ENCODE peak calls at places on chromosomes 6 and 20, in eight cellular contexts. N, X, Q, M, O, C, S and Z are unnamed samples.
A peak's percentile ranks its signal among the peaks of the same experiment; 100 is the strongest.

GRCh38 chr6:27662770-27663169 is 189.9 kb upstream of the ZNF184 start:
- DNase-seq in N (no peak), X (no peak), Q (no peak), M (no peak), O (no peak), C (no peak), S (no peak), Z (no peak)

GRCh38 chr6:2970753-2971419 is 481 bp downstream of the SERPINB6 start:
- DNase-seq in N (no peak), X (no peak), Q (peak; percentile 72), M (peak; percentile 61), O (peak; percentile 75), C (no peak), S (peak; percentile 42), Z (peak; percentile 78)

GRCh38 chr20:34968020-34968775 is 12.5 kb downstream of the MYH7B start:
- DNase-seq in N (no peak), X (no peak), Q (no peak), M (no peak), O (no peak), C (no peak), S (no peak), Z (no peak)

GRCh38 chr6:110938176-110938575 is 20.3 kb upstream of the GTF3C6 start:
- DNase-seq in N (no peak), X (no peak), Q (no peak), M (no peak), O (no peak), C (no peak), S (no peak), Z (no peak)

GRCh38 chr6:37569999-37570776 is 70.5 kb upstream of the CCDC167 start:
- DNase-seq in N (no peak), X (peak; percentile 90), Q (no peak), M (no peak), O (no peak), C (no peak), S (no peak), Z (no peak)

GRCh38 chr20:45346291-45346718 is 1.9 kb downstream of the SDC4 start:
- DNase-seq in N (no peak), X (no peak), Q (no peak), M (no peak), O (no peak), C (no peak), S (no peak), Z (no peak)

GRCh38 chr6:92748131-92748530 is 671.2 kb downstream of the EPHA7 start:
- DNase-seq in N (no peak), X (no peak), Q (no peak), M (no peak), O (no peak), C (no peak), S (no peak), Z (no peak)

GRCh38 chr6:48844696-48845095 is 618.4 kb downstream of the MMUT start:
- DNase-seq in N (no peak), X (no peak), Q (no peak), M (no peak), O (no peak), C (no peak), S (no peak), Z (no peak)

GRCh38 chr6:79468587-79468986 is 68.6 kb downstream of the LCA5 start:
- DNase-seq in N (no peak), X (no peak), Q (no peak), M (no peak), O (no peak), C (no peak), S (no peak), Z (no peak)

GRCh38 chr6:119174879-119175817 is 96.7 kb upstream of the FAM184A start:
- DNase-seq in N (no peak), X (no peak), Q (no peak), M (no peak), O (no peak), C (no peak), S (no peak), Z (no peak)

GRCh38 chr6:36676142-36677058 is 2.1 kb upstream of the CDKN1A start:
- DNase-seq in N (no peak), X (no peak), Q (no peak), M (peak; percentile 57), O (no peak), C (no peak), S (no peak), Z (no peak)

GRCh38 chr6:152634773-152635172 is 2.4 kb downstream of the SYNE1 start:
- DNase-seq in N (no peak), X (no peak), Q (no peak), M (no peak), O (no peak), C (no peak), S (no peak), Z (no peak)

GRCh38 chr6:130178692-130179091 is 44.1 kb downstream of the SAMD3 start:
- DNase-seq in N (peak; percentile 50), X (no peak), Q (no peak), M (peak; percentile 79), O (no peak), C (no peak), S (no peak), Z (no peak)

GRCh38 chr6:44869321-44869897 is 458.7 kb upstream of the RUNX2 start:
- DNase-seq in N (no peak), X (no peak), Q (no peak), M (no peak), O (no peak), C (no peak), S (no peak), Z (no peak)

GRCh38 chr6:13194852-13195251 is 133.5 kb downstream of the TBC1D7 start:
- DNase-seq in N (peak; percentile 55), X (peak; percentile 84), Q (peak; percentile 29), M (peak; percentile 51), O (peak; percentile 54), C (no peak), S (peak; percentile 45), Z (peak; percentile 40)

GRCh38 chr6:136582702-136583471 is 32.7 kb upstream of the MAP7 start:
- DNase-seq in N (no peak), X (no peak), Q (no peak), M (peak; percentile 50), O (peak; percentile 30), C (no peak), S (no peak), Z (no peak)